ENCODE peak calls at places on chromosomes 11 and 22, in six cellular contexts. M, K, L, U, Y and D are unnamed samples.

GRCh38 chr11:45513806-45514340 is 151.5 kb downstream of the CHST1 start:
- DNase-seq in M (no peak), K (no peak), L (no peak), U (no peak), Y (no peak), D (no peak)

GRCh38 chr11:848380-848931 is 5.8 kb downstream of the TSPAN4 start:
- DNase-seq in M (peak; percentile 85), K (no peak), L (peak; percentile 71), U (no peak), Y (no peak), D (no peak)

GRCh38 chr11:108734956-108735559 is 70.2 kb downstream of the DDX10 start:
- DNase-seq in M (no peak), K (peak; percentile 21), L (peak; percentile 18), U (peak; percentile 14), Y (no peak), D (peak; percentile 19)

GRCh38 chr11:62976109-62976508 is 8.7 kb downstream of the SLC22A6 start:
- DNase-seq in M (no peak), K (no peak), L (peak; percentile 73), U (peak; percentile 22), Y (no peak), D (no peak)

GRCh38 chr22:17847360-17848078 is 73.2 kb upstream of the BID start:
- DNase-seq in M (no peak), K (no peak), L (peak; percentile 69), U (no peak), Y (no peak), D (no peak)

GRCh38 chr11:14089690-14090462 is 127.4 kb downstream of the SPON1 start:
- DNase-seq in M (no peak), K (no peak), L (no peak), U (no peak), Y (no peak), D (no peak)

GRCh38 chr11:60939828-60940227 is 12.1 kb downstream of the SLC15A3 start:
- DNase-seq in M (no peak), K (no peak), L (no peak), U (no peak), Y (no peak), D (peak; percentile 32)

GRCh38 chr22:34111210-34111824 is 191.0 kb upstream of the LARGE1 start:
- DNase-seq in M (peak; percentile 59), K (peak; percentile 22), L (peak; percentile 11), U (peak; percentile 22), Y (no peak), D (no peak)

GRCh38 chr11:122869622-122870021 is 12.9 kb upstream of the JHY start:
- DNase-seq in M (no peak), K (no peak), L (no peak), U (no peak), Y (no peak), D (no peak)

GRCh38 chr11:26324270-26324669 is 7.7 kb upstream of the ANO3 start:
- DNase-seq in M (no peak), K (no peak), L (no peak), U (no peak), Y (no peak), D (no peak)

GRCh38 chr22:29126670-29127069 is 53.8 kb downstream of the KREMEN1 start:
- DNase-seq in M (no peak), K (peak; percentile 49), L (no peak), U (no peak), Y (no peak), D (no peak)

GRCh38 chr22:19122752-19123492 is 710 bp upstream of the DGCR2 start:
- DNase-seq in M (no peak), K (no peak), L (peak; percentile 75), U (no peak), Y (no peak), D (peak; percentile 5)

GRCh38 chr11:81687057-81687456 is 1046.6 kb downstream of the FAM181B start:
- DNase-seq in M (no peak), K (no peak), L (no peak), U (peak; percentile 0), Y (no peak), D (no peak)

GRCh38 chr11:1310315-1310687 is 869 bp upstream of the TOLLIP start:
- DNase-seq in M (no peak), K (no peak), L (no peak), U (no peak), Y (no peak), D (no peak)

GRCh38 chr11:35529971-35530495 is 4.6 kb upstream of the PAMR1 start:
- DNase-seq in M (no peak), K (no peak), L (no peak), U (no peak), Y (no peak), D (peak; percentile 98)

GRCh38 chr22:19120829-19121630 is 1.2 kb downstream of the DGCR2 start:
- DNase-seq in M (no peak), K (peak; percentile 63), L (peak; percentile 77), U (peak; percentile 47), Y (no peak), D (peak; percentile 33)

GRCh38 chr22:30314918-30315317 is 11.8 kb downstream of the TBC1D10A start:
- DNase-seq in M (no peak), K (no peak), L (no peak), U (no peak), Y (peak; percentile 66), D (peak; percentile 67)

GRCh38 chr11:75560644-75561043 is 1.4 kb upstream of the SERPINH1 start:
- DNase-seq in M (no peak), K (no peak), L (no peak), U (no peak), Y (no peak), D (peak; percentile 45)

GRCh38 chr11:10938231-10938630 is 80.4 kb upstream of the ZBED5 start:
- DNase-seq in M (no peak), K (no peak), L (no peak), U (no peak), Y (no peak), D (no peak)

GRCh38 chr11:76810151-76810853 is 27.1 kb downstream of the TSKU start:
- DNase-seq in M (no peak), K (no peak), L (no peak), U (peak; percentile 50), Y (no peak), D (no peak)

DNA sequence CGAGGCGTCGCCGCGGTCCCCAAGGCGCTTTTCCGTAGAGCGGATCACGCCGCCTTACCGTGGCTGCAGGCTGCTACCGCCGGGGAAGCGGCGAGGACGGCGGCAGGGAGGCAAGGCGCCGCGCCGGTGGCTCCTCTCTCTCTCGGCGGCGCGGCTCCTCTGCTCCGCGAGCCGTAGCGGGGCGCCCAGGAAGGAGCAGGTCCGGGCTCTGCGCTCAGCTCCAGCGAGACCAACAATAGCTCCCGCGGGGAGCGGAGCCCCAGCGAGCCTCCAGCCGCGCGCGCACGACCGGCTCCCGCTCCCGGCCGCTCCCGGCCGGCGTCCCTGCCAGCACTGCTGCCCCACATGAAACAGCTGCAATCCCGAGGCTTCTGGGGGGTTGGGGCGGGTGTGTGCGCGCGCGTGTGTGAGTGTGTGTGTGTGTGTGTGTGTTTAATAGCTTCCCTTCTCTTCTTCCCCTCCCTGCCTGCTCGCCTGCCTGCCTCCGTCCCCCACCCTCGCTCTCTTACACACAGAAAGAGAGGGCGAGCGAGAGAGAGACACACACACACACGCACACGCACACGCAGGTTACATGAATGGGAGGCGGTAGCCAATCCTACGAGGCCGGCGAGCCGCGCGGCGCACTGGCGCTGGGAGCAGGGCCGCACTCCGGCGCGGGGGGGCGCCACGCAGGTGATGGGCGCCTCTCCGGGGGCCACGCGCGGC is at the start of gene TENM4:
- DNase-seq in M (peak; percentile 69), K (no peak), L (no peak), U (peak; percentile 28), Y (no peak), D (peak; percentile 92)
- TF ChIP-seq POLR2A in M (no peak), K (no peak), L (no peak), U (no peak), Y (no peak), D (peak; percentile 58)

GRCh38 chr22:24175160-24175808 is 6.0 kb upstream of the SUSD2 start:
- DNase-seq in M (peak; percentile 94), K (peak; percentile 59), L (peak; percentile 67), U (peak; percentile 71), Y (no peak), D (peak; percentile 72)
- TF ChIP-seq CEBPB in M (no peak), K (no peak), L (no peak), U (no peak), Y (no peak), D (no peak)

GRCh38 chr11:128324531-128325141 is 262.7 kb downstream of the ETS1 start:
- DNase-seq in M (no peak), K (no peak), L (no peak), U (no peak), Y (no peak), D (no peak)
- TF ChIP-seq RFX5 in M (no peak), K (no peak), L (no peak), U (no peak), Y (no peak), D (no peak)

GRCh38 chr11:66195867-66196266 is 72.6 kb upstream of the RAB1B start:
- DNase-seq in M (no peak), K (peak; percentile 44), L (no peak), U (no peak), Y (no peak), D (no peak)
- TF ChIP-seq POLR2A in M (no peak), K (no peak), L (no peak), U (no peak), Y (no peak), D (no peak)

GRCh38 chr11:118295199-118295598 is 9.3 kb upstream of the CD3E start:
- DNase-seq in M (no peak), K (no peak), L (no peak), U (no peak), Y (no peak), D (no peak)

GRCh38 chr11:118290923-118291322 is 13.6 kb upstream of the CD3E start:
- DNase-seq in M (no peak), K (peak; percentile 74), L (no peak), U (peak; percentile 32), Y (no peak), D (no peak)

GRCh38 chr11:118294053-118294452 is 10.5 kb upstream of the CD3E start:
- DNase-seq in M (no peak), K (no peak), L (no peak), U (no peak), Y (no peak), D (no peak)

GRCh38 chr11:118291453-118291852 is 13.1 kb upstream of the CD3E start:
- DNase-seq in M (no peak), K (no peak), L (no peak), U (no peak), Y (no peak), D (no peak)

GRCh38 chr11:118295834-118296454 is 8.6 kb upstream of the CD3E start:
- DNase-seq in M (no peak), K (peak; percentile 28), L (peak; percentile 32), U (no peak), Y (no peak), D (peak; percentile 12)
- TF ChIP-seq CEBPB in M (no peak), K (no peak), L (no peak), U (no peak), Y (no peak), D (no peak)

GRCh38 chr22:43060213-43060612 is 29.0 kb downstream of the TTLL1 start:
- DNase-seq in M (peak; percentile 99), K (peak; percentile 32), L (peak; percentile 53), U (peak; percentile 33), Y (no peak), D (no peak)
- TF ChIP-seq RFX5 in M (no peak), K (no peak), L (no peak), U (no peak), Y (no peak), D (no peak)